ENCODE peak calls at places on chromosomes 4 and X, in four cellular contexts. One of them, this sample, is unnamed.

GRCh38 chrX:96540111-96540631 is 144.5 kb upstream of the DIAPH2 start:
- DNase-seq in IMR-90: no peak
- DNase-seq in H9: no peak
- DNase-seq in H1: no peak
- DNase-seq in this sample: no peak

GRCh38 chr4:102299302-102299701 is 46.0 kb downstream of the SLC39A8 start:
- DNase-seq in IMR-90: no peak
- DNase-seq in H9: no peak
- DNase-seq in H1: no peak
- DNase-seq in this sample: no peak

GRCh38 chr4:15944895-15945294 is 6.4 kb upstream of the FGFBP1 start:
- DNase-seq in IMR-90: no peak
- DNase-seq in H9: no peak
- DNase-seq in H1: no peak
- DNase-seq in this sample: no peak

GRCh38 chr4:84995386-84995785 is 28.9 kb upstream of the WDFY3 start:
- DNase-seq in IMR-90: no peak
- DNase-seq in H9: no peak
- DNase-seq in H1: no peak
- DNase-seq in this sample: peak; percentile 96

GRCh38 chrX:23331701-23332100 is 2.9 kb upstream of the PTCHD1 start:
- DNase-seq in IMR-90: no peak
- DNase-seq in H9: peak; percentile 51
- DNase-seq in H1: no peak
- DNase-seq in this sample: peak; percentile 47

GRCh38 chr4:119498520-119498919 is 130.1 kb downstream of the PDE5A start:
- DNase-seq in IMR-90: peak; percentile 59
- DNase-seq in H9: no peak
- DNase-seq in H1: no peak
- DNase-seq in this sample: peak; percentile 5

GRCh38 chr4:25792200-25792791 is 70.5 kb downstream of the SEL1L3 start:
- DNase-seq in IMR-90: no peak
- DNase-seq in H9: peak; percentile 68
- DNase-seq in H1: no peak
- DNase-seq in this sample: peak; percentile 68

GRCh38 chrX:135521405-135522131 is 1.1 kb downstream of the INTS6L start:
- DNase-seq in IMR-90: peak; percentile 85
- DNase-seq in H9: peak; percentile 89
- DNase-seq in H1: peak; percentile 62
- DNase-seq in this sample: peak; percentile 94

GRCh38 chrX:20665441-20665840 is 398.7 kb upstream of the RPS6KA3 start:
- DNase-seq in IMR-90: no peak
- DNase-seq in H9: no peak
- DNase-seq in H1: no peak
- DNase-seq in this sample: peak; percentile 25

GRCh38 chr4:176841730-176842129 is 49.0 kb upstream of the VEGFC start:
- DNase-seq in IMR-90: peak; percentile 92
- DNase-seq in H9: no peak
- DNase-seq in H1: no peak
- DNase-seq in this sample: no peak

GRCh38 chr4:45036677-45037076 is 310.3 kb upstream of the GNPDA2 start:
- DNase-seq in IMR-90: no peak
- DNase-seq in H9: no peak
- DNase-seq in H1: no peak
- DNase-seq in this sample: peak; percentile 42

GRCh38 chr4:7887415-7887814 is 52.2 kb downstream of the AFAP1 start:
- DNase-seq in IMR-90: no peak
- DNase-seq in H9: no peak
- DNase-seq in H1: no peak
- DNase-seq in this sample: no peak

GRCh38 chr4:127782025-127782274 is 172 bp upstream of the HSPA4L start:
- DNase-seq in IMR-90: peak; percentile 81
- DNase-seq in H9: peak; percentile 92
- DNase-seq in H1: peak; percentile 83
- DNase-seq in this sample: peak; percentile 94

GRCh38 chrX:15356444-15356843 is 21.1 kb upstream of the PIGA start:
- DNase-seq in IMR-90: peak; percentile 75
- DNase-seq in H9: no peak
- DNase-seq in H1: no peak
- DNase-seq in this sample: no peak

GRCh38 chr4:56681158-56681848 is at the start of gene HOPX:
- DNase-seq in IMR-90: no peak
- DNase-seq in H9: no peak
- DNase-seq in H1: no peak
- DNase-seq in this sample: peak; percentile 44

GRCh38 chr4:7787681-7788141 is 151.9 kb downstream of the AFAP1 start:
- DNase-seq in IMR-90: no peak
- DNase-seq in H9: no peak
- DNase-seq in H1: no peak
- DNase-seq in this sample: no peak

GRCh38 chr4:174292473-174292872 is 8.8 kb downstream of the CEP44 start:
- DNase-seq in IMR-90: no peak
- DNase-seq in H9: no peak
- DNase-seq in H1: no peak
- DNase-seq in this sample: no peak

DNA sequence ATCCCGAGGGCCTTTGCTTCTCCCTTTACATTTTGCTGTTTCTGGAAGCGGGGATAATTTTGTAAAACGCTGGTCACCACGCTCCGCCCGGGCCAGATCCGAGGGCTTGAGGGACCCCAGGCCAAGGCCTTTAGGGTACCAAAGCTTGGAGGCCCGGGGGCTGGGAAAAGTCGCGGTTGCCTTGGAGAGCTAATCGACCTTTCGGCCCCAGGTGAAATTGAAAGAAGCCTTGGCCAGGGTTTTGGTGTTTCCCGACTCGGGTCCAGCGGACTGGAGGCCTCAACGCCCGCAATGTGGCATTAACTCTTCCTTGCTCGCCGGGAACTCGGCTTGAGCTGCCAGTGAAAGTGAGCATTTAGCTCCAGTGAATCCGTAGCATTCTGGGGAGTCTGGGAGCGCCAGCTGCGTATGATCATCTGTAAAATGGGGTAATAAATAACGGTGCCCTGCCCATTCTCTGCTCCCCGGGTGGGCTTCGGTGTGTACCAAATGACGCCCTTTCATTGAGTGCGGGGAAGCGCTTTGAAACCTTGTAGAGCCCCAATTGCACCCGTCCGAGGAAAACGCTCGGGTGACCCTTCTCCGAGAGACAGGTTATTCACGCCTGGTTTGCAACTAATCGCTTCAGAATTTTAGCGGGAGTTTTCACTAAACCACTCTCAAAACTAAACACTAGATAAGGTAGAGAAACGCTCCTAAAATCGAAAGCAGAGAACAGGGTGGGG is 4.4 kb downstream of the NKX3-2 start:
- DNase-seq in IMR-90: no peak
- DNase-seq in H9: peak; percentile 44
- DNase-seq in H1: no peak
- DNase-seq in this sample: no peak
- H3K27me3 ChIP-seq in IMR-90: peaks cover 93% of the 10 kb centered on the region
- H3K27me3 ChIP-seq in H9: peaks cover 93% of the 10 kb centered on the region
- H3K27me3 ChIP-seq in H1: peaks cover 93% of the 10 kb centered on the region
- H3K27me3 ChIP-seq in this sample: peaks cover 88% of the 10 kb centered on the region

DNA sequence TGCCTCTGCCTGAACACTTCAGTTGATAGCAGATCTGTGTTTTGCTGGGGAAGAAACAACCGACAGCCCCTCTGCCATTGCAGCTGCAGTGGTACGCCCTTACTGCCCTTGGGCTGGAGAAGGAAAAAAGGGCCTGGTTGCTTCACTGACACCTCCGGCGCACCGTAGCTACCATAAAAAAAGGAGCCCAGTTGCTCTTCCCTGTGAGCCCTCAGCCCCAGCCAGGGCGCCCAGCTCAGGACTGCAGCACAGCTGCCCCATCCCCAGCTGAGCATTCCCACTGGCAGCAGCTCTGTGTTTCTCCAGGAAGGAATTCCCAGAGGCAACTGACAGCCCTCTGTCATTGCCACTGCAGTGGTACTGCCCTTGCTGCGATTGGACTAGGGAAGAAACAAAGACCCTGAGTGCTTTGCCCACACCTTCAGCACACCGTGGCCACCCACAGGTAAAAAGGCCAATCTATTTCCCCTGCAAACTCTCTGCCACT is 142.7 kb downstream of the DKK2 start:
- DNase-seq in IMR-90: no peak
- DNase-seq in H9: peak; percentile 27
- DNase-seq in H1: no peak
- DNase-seq in this sample: no peak
- H4K8ac ChIP-seq in IMR-90: no peak overlapping the region
- H4K8ac ChIP-seq in H9: no peak overlapping the region
- H4K8ac ChIP-seq in H1: peak overlapping the region; percentile 57
- H4K8ac ChIP-seq in this sample: no peak overlapping the region

GRCh38 chrX:115957862-115958490 is 212.6 kb upstream of the AGTR2 start:
- DNase-seq in IMR-90: no peak
- DNase-seq in H9: peak; percentile 67
- DNase-seq in H1: no peak
- DNase-seq in this sample: peak; percentile 55
- H4K5ac ChIP-seq in IMR-90: no peak overlapping the region
- H4K5ac ChIP-seq in H9: no peak overlapping the region
- H4K5ac ChIP-seq in H1: no peak overlapping the region
- H4K5ac ChIP-seq in this sample: no peak overlapping the region

DNA sequence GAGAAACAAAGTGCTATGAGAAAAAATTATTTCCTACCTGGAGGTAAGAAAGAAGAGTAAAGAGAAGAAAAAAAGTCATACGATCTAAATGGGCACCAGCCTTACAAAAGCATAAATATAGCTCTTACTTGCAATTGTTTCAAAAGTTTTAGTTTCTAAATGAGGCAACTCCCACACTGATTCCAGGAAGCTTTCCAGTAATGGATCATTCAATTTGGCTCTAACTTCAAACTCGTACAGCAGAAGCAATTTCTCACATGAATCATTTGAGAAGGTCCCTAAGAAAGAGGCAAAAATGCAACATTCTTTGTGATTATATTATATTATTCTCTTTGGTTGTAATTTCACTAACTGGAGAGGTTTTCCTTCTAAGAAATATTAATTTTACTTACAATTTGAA is 109.9 kb downstream of the DLG3 start:
- DNase-seq in IMR-90: peak; percentile 1
- DNase-seq in H9: no peak
- DNase-seq in H1: no peak
- DNase-seq in this sample: no peak
- H3K27me3 ChIP-seq in IMR-90: peaks cover 3% of the 10 kb centered on the region
- H3K27me3 ChIP-seq in H9: no peaks in the 10 kb centered on the region
- H3K27me3 ChIP-seq in H1: no peaks in the 10 kb centered on the region
- H3K27me3 ChIP-seq in this sample: no peaks in the 10 kb centered on the region

DNA sequence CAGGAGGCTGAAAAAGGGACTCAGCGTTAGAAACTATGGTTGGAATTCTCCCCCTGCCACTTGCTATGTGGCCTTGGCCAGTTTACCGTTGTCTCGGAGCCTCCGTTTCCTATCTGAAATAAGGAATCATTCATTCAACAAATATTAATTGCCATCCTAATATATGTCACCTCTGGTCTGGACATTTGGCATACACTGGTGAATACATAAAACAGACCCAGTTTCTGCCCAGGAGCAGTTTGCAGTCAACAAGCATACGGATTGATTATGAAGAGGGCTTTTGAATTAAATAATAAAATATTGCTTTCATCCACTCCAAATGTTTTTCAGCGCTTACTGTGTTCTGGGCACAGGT is 7.6 kb upstream of the GSX2 start:
- DNase-seq in IMR-90: no peak
- DNase-seq in H9: no peak
- DNase-seq in H1: no peak
- DNase-seq in this sample: no peak
- H4K8ac ChIP-seq in IMR-90: peak overlapping the region; percentile 96
- H4K8ac ChIP-seq in H9: no peak overlapping the region
- H4K8ac ChIP-seq in H1: no peak overlapping the region
- H4K8ac ChIP-seq in this sample: no peak overlapping the region

This sample was measured in mesendoderm.